ENCODE peak calls at places on chromosomes 2 and 18, in six cellular contexts. S is cardiac fibroblast, F is NCI-H1092, R is RCC 7860, G is lung, U is Calu3. N is an unnamed sample.

GRCh38 chr2:229601396-229601795 is 113.0 kb downstream of the DNER start:
- DNase-seq in G (no peak), U (no peak), S (peak), R (no peak), F (no peak), N (no peak)

GRCh38 chr2:156147594-156148330 is 184.8 kb downstream of the NR4A2 start:
- DNase-seq in U (no peak), R (no peak), S (no peak), G (no peak), F (no peak), N (no peak)

GRCh38 chr2:107810734-107811133 is 16.0 kb upstream of the RGPD4 start:
- DNase-seq in G (no peak), S (no peak), F (no peak), U (no peak), R (no peak), N (no peak)

GRCh38 chr2:213429516-213429915 is 145.3 kb downstream of the SPAG16 start:
- DNase-seq in F (no peak), U (no peak), G (no peak), R (no peak), S (peak), N (no peak)

GRCh38 chr2:29259221-29259620 is 144.0 kb downstream of the CLIP4 start:
- DNase-seq in G (no peak), R (no peak), U (no peak), S (peak), F (no peak), N (no peak)

GRCh38 chr2:29114514-29114840 is 738 bp upstream of the CLIP4 start:
- DNase-seq in G (no peak), R (no peak), S (no peak), U (no peak), F (no peak), N (no peak)

GRCh38 chr2:1772868-1773267 is 28.6 kb upstream of the PXDN start:
- DNase-seq in F (no peak), U (no peak), G (no peak), S (no peak), R (no peak), N (no peak)

GRCh38 chr2:50732796-50733195 is 299.1 kb downstream of the NRXN1 start:
- DNase-seq in S (no peak), R (no peak), F (no peak), G (no peak), U (no peak), N (no peak)

GRCh38 chr2:232527905-232528470 is 2.0 kb downstream of the CHRND start:
- DNase-seq in S (no peak), F (no peak), U (no peak), R (no peak), G (no peak), N (no peak)

GRCh38 chr18:79525556-79526467 is 130.1 kb downstream of the NFATC1 start:
- DNase-seq in U (no peak), G (no peak), R (no peak), S (no peak), F (no peak), N (no peak)

GRCh38 chr2:62794791-62795190 is 89.3 kb downstream of the EHBP1 start:
- DNase-seq in R (peak), S (peak), F (peak), U (no peak), G (no peak), N (no peak)

GRCh38 chr2:8116661-8117060 is 565.2 kb upstream of the ID2 start:
- DNase-seq in S (no peak), G (no peak), R (no peak), U (no peak), F (no peak), N (no peak)

GRCh38 chr2:200351815-200352214 is 45.3 kb downstream of the SPATS2L start:
- DNase-seq in G (no peak), S (no peak), R (no peak), U (no peak), F (no peak), N (no peak)

GRCh38 chr2:110106642-110107041 is 9.0 kb downstream of the MALL start:
- DNase-seq in F (no peak), G (peak), R (peak), U (no peak), S (peak), N (no peak)